ENCODE peak calls at places on chromosomes 13 and 19, in six cellular contexts. Y is HCT116; G is NCI-H69; F is foreskin melanocyte; Q is M059J; E is CD4-positive, CD25-positive, alpha-beta regulatory T cell. O is an unnamed sample.

GRCh38 chr19:8221161-8221560 is 12.0 kb downstream of the CERS4 start:
- DNase-seq in Y (no peak), G (peak), F (peak), Q (peak), E (no peak), O (no peak)

GRCh38 chr13:29103036-29103800 is 283.1 kb downstream of the MTUS2 start:
- DNase-seq in Y (no peak), G (no peak), F (no peak), Q (peak), E (no peak), O (no peak)

GRCh38 chr13:48902421-48902820 is 73.3 kb upstream of the FNDC3A start:
- DNase-seq in Y (no peak), G (no peak), F (peak), Q (peak), E (no peak), O (no peak)

GRCh38 chr13:114279770-114280169 is 1.6 kb upstream of the UPF3A start:
- DNase-seq in Y (no peak), G (peak), F (no peak), Q (no peak), E (no peak), O (no peak)

GRCh38 chr19:31496076-31496475 is 146.8 kb upstream of the TSHZ3 start:
- DNase-seq in Y (no peak), G (no peak), F (no peak), Q (no peak), E (no peak), O (no peak)

GRCh38 chr13:35648109-35648508 is 171.6 kb upstream of the MAB21L1 start:
- DNase-seq in Y (no peak), G (no peak), F (no peak), Q (no peak), E (no peak), O (no peak)

GRCh38 chr13:58056411-58056810 is 424.9 kb downstream of the PCDH17 start:
- DNase-seq in Y (no peak), G (no peak), F (no peak), Q (no peak), E (no peak), O (no peak)

GRCh38 chr19:48735031-48735615 is 5.3 kb downstream of the RASIP1 start:
- DNase-seq in Y (no peak), G (no peak), F (no peak), Q (no peak), E (no peak), O (no peak)

GRCh38 chr19:48997972-48998371 is 4.3 kb downstream of the RUVBL2 start:
- DNase-seq in Y (peak), G (peak), F (no peak), Q (peak), E (no peak), O (no peak)

GRCh38 chr13:75636339-75637095 is 387 bp downstream of the LMO7 start:
- DNase-seq in Y (no peak), G (peak), F (peak), Q (peak), E (peak), O (peak)

GRCh38 chr19:16821081-16821480 is 8.1 kb upstream of the SIN3B start:
- DNase-seq in Y (no peak), G (no peak), F (no peak), Q (no peak), E (no peak), O (no peak)

O was measured in stimulated activated naive CD4-positive, alpha-beta T cell.